ENCODE peak calls at places on chromosomes 6 and 20, in seven cellular contexts. Q, D, G, I, M, P and C are unnamed samples.

GRCh38 chr6:133062077-133062476 is 179.1 kb upstream of the EYA4 start:
- DNase-seq in Q (peak; percentile 100), D (no peak), G (no peak), I (no peak), M (no peak), P (no peak), C (no peak)

GRCh38 chr6:147037881-147038280 is 166.3 kb upstream of the STXBP5 start:
- DNase-seq in Q (no peak), D (no peak), G (no peak), I (no peak), M (no peak), P (no peak), C (no peak)

GRCh38 chr6:114432380-114432779 is 89.6 kb upstream of the HS3ST5 start:
- DNase-seq in Q (no peak), D (no peak), G (no peak), I (no peak), M (no peak), P (no peak), C (no peak)

GRCh38 chr6:11459002-11459658 is 78.4 kb upstream of the TMEM170B start:
- DNase-seq in Q (no peak), D (no peak), G (no peak), I (no peak), M (no peak), P (no peak), C (no peak)

GRCh38 chr20:12936020-12936419 is 72.8 kb upstream of the SPTLC3 start:
- DNase-seq in Q (no peak), D (no peak), G (no peak), I (peak; percentile 52), M (no peak), P (no peak), C (no peak)

GRCh38 chr6:84825461-84825860 is 61.1 kb upstream of the TBX18 start:
- DNase-seq in Q (peak; percentile 36), D (no peak), G (no peak), I (no peak), M (no peak), P (no peak), C (no peak)

GRCh38 chr6:152426276-152426675 is 210.9 kb downstream of the SYNE1 start:
- DNase-seq in Q (no peak), D (no peak), G (no peak), I (no peak), M (no peak), P (no peak), C (no peak)

GRCh38 chr6:32972353-32973143 is 4.2 kb downstream of the BRD2 start:
- DNase-seq in Q (no peak), D (no peak), G (peak; percentile 47), I (no peak), M (no peak), P (no peak), C (no peak)

GRCh38 chr6:113160716-113161115 is 696.4 kb upstream of the MARCKS start:
- DNase-seq in Q (no peak), D (no peak), G (no peak), I (no peak), M (no peak), P (no peak), C (no peak)

GRCh38 chr20:40997116-40997515 is 31.5 kb upstream of the TOP1 start:
- DNase-seq in Q (no peak), D (no peak), G (no peak), I (peak; percentile 81), M (peak; percentile 34), P (no peak), C (no peak)

GRCh38 chr6:99822741-99823512 is 171.1 kb downstream of the MCHR2 start:
- DNase-seq in Q (peak; percentile 58), D (no peak), G (peak; percentile 28), I (no peak), M (no peak), P (no peak), C (no peak)
- TF ChIP-seq CTCF in Q (peak; percentile 52), D (peak; percentile 51), G (no peak), I (peak; percentile 40), M (no peak), P (peak; percentile 14), C (peak; percentile 60)

GRCh38 chr6:160252073-160252809 is 6.4 kb downstream of the SLC22A2 start:
- DNase-seq in Q (no peak), D (no peak), G (no peak), I (no peak), M (no peak), P (no peak), C (no peak)

GRCh38 chr6:160253242-160253641 is 5.4 kb downstream of the SLC22A2 start:
- DNase-seq in Q (no peak), D (no peak), G (no peak), I (no peak), M (no peak), P (no peak), C (no peak)

GRCh38 chr6:160253714-160254113 is 4.9 kb downstream of the SLC22A2 start:
- DNase-seq in Q (no peak), D (no peak), G (no peak), I (no peak), M (no peak), P (no peak), C (no peak)

GRCh38 chr6:160256445-160256844 is 2.2 kb downstream of the SLC22A2 start:
- DNase-seq in Q (no peak), D (no peak), G (no peak), I (no peak), M (no peak), P (no peak), C (no peak)

GRCh38 chr6:160254467-160255312 is 3.9 kb downstream of the SLC22A2 start:
- DNase-seq in Q (no peak), D (no peak), G (no peak), I (no peak), M (no peak), P (no peak), C (peak; percentile 37)
- TF ChIP-seq CTCF in Q (no peak), D (no peak), G (no peak), I (peak; percentile 25), M (no peak), P (no peak), C (peak; percentile 22)

GRCh38 chr6:41970436-41970846 is 28.8 kb upstream of the CCND3 start:
- DNase-seq in Q (peak; percentile 49), D (no peak), G (no peak), I (no peak), M (no peak), P (peak; percentile 58), C (no peak)
- TF ChIP-seq CTCF in Q (no peak), D (no peak), G (no peak), I (no peak), M (no peak), P (no peak), C (no peak)

DNA sequence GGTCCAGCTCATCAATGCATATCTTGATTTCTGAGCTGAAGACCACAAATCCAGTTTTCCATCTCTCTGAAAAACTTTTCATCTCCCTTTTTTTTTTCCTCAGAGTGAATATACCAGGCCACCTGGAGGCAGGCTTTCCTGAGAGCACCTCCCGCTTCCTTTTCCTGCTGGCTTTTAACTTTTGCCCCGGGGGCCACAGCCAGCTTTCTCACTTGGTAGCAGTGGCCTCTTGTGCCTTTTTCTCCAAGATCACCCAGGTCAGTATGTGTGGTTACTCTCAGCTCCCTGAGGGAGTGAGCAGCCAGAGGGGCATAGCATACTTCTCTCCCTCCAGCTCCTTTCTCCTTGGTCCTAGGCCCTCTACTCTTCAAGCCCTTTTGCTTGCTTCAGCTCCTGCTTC is at the start of gene BTN1A1:
- DNase-seq in Q (no peak), D (no peak), G (no peak), I (peak; percentile 55), M (no peak), P (no peak), C (no peak)
- TF ChIP-seq CTCF in Q (no peak), D (no peak), G (no peak), I (peak; percentile 13), M (no peak), P (no peak), C (no peak)